ENCODE peak calls at places on chromosomes 3 and 15, in five cellular contexts. U is fibroblast of lung, E is neural progenitor cell, O is A549, K is PC-3. R is an unnamed sample.

GRCh38 chr15:24054547-24055245 is 367.6 kb upstream of the NDN start:
- DNase-seq in K (no peak), U (no peak), E (no peak), O (no peak), R (no peak)

GRCh38 chr15:29770796-29771195 is 51.5 kb downstream of the TJP1 start:
- DNase-seq in U (peak; percentile 47), K (peak; percentile 77), E (no peak), O (peak; percentile 26), R (no peak)

GRCh38 chr3:149630806-149631205 is 27.0 kb downstream of the WWTR1 start:
- DNase-seq in U (no peak), E (no peak), K (no peak), O (no peak), R (no peak)

GRCh38 chr3:12447075-12447474 is 37.2 kb upstream of the TSEN2 start:
- DNase-seq in E (no peak), O (no peak), K (no peak), U (no peak), R (no peak)

GRCh38 chr15:34721802-34722795 is 32.7 kb downstream of the GJD2 start:
- DNase-seq in O (peak; percentile 59), E (peak; percentile 91), K (no peak), U (peak; percentile 62), R (no peak)

GRCh38 chr3:127908202-127908601 is 6.8 kb upstream of the KBTBD12 start:
- DNase-seq in E (no peak), O (no peak), K (no peak), U (no peak), R (no peak)

GRCh38 chr3:66403268-66403990 is 97.4 kb downstream of the LRIG1 start:
- DNase-seq in O (no peak), U (peak; percentile 64), K (no peak), E (no peak), R (no peak)

GRCh38 chr3:111333642-111334041 is 208.4 kb upstream of the CD96 start:
- DNase-seq in U (peak; percentile 50), O (no peak), K (peak; percentile 66), E (no peak), R (no peak)

GRCh38 chr3:52197842-52198625 is at the start of gene ALAS1:
- DNase-seq in E (peak; percentile 98), U (peak; percentile 72), O (peak; percentile 79), K (peak; percentile 96), R (peak; percentile 95)

GRCh38 chr3:159733194-159733860 is 255.3 kb upstream of the IL12A start:
- DNase-seq in U (peak; percentile 96), K (peak; percentile 68), O (peak; percentile 29), E (peak; percentile 33), R (no peak)

GRCh38 chr3:58422756-58423324 is 10.8 kb downstream of the PDHB start:
- DNase-seq in E (no peak), K (peak; percentile 40), O (peak; percentile 51), U (peak; percentile 41), R (no peak)

GRCh38 chr3:173660645-173661299 is 263.2 kb downstream of the NLGN1 start:
- DNase-seq in O (no peak), E (no peak), K (peak; percentile 18), U (peak; percentile 88), R (no peak)

GRCh38 chr3:30131171-30131570 is 475.2 kb upstream of the TGFBR2 start:
- DNase-seq in K (peak; percentile 11), O (no peak), E (no peak), U (no peak), R (no peak)

GRCh38 chr3:32349184-32349583 is 42.5 kb upstream of the CMTM7 start:
- DNase-seq in U (no peak), K (no peak), E (no peak), O (no peak), R (no peak)

GRCh38 chr15:93265046-93265658 is 176.1 kb upstream of the RGMA start:
- DNase-seq in O (no peak), U (peak; percentile 39), K (no peak), E (no peak), R (no peak)

GRCh38 chr15:58459562-58459961 is 27.8 kb downstream of the LIPC start:
- DNase-seq in K (peak; percentile 40), E (no peak), O (no peak), U (no peak), R (no peak)

GRCh38 chr3:37903734-37904133 is 42.1 kb downstream of the CTDSPL start:
- DNase-seq in E (no peak), O (no peak), U (no peak), K (no peak), R (no peak)

GRCh38 chr15:69061414-69061842 is 46.9 kb downstream of the NOX5 start:
- DNase-seq in O (no peak), E (no peak), K (peak; percentile 72), U (no peak), R (no peak)

GRCh38 chr3:5197022-5197421 is 9.5 kb downstream of the EDEM1 start:
- DNase-seq in U (peak; percentile 76), E (no peak), O (no peak), K (no peak), R (peak; percentile 69)

GRCh38 chr15:28131400-28131799 is 32.3 kb upstream of the OCA2 start:
- DNase-seq in K (no peak), O (no peak), U (no peak), E (no peak), R (no peak)

GRCh38 chr3:185270956-185271332 is 17.1 kb upstream of the EHHADH start:
- DNase-seq in O (no peak), E (no peak), U (no peak), K (no peak), R (no peak)

GRCh38 chr15:45777781-45778180 is 143.0 kb downstream of the SQOR start:
- DNase-seq in E (no peak), K (no peak), O (no peak), U (no peak), R (no peak)

GRCh38 chr15:96119734-96120133 is 210.8 kb upstream of the NR2F2 start:
- DNase-seq in K (no peak), O (no peak), U (no peak), E (no peak), R (no peak)

GRCh38 chr15:96123028-96123400 is 207.5 kb upstream of the NR2F2 start:
- DNase-seq in K (no peak), U (no peak), O (no peak), E (peak; percentile 11), R (no peak)

GRCh38 chr15:96122077-96123027 is 208.1 kb upstream of the NR2F2 start:
- DNase-seq in E (no peak), U (peak; percentile 30), O (peak; percentile 6), K (peak; percentile 76), R (peak; percentile 66)

GRCh38 chr15:96121066-96121465 is 209.4 kb upstream of the NR2F2 start:
- DNase-seq in U (no peak), O (no peak), E (no peak), K (no peak), R (no peak)

GRCh38 chr15:96121521-96121920 is 209.0 kb upstream of the NR2F2 start:
- DNase-seq in E (no peak), O (no peak), K (no peak), U (peak; percentile 67), R (no peak)
- H3K4me2 ChIP-seq in E (no peak overlapping the region), O (no peak overlapping the region), K (no peak overlapping the region), U (no peak overlapping the region), R (no peak overlapping the region)

GRCh38 chr3:195096053-195096452 is 174.9 kb downstream of the XXYLT1 start:
- DNase-seq in O (no peak), K (no peak), E (no peak), U (no peak), R (no peak)
- H3K4me2 ChIP-seq in O (no peak overlapping the region), K (peak overlapping the region; percentile 41), E (no peak overlapping the region), U (no peak overlapping the region), R (no peak overlapping the region)

GRCh38 chr3:78899846-78900245 is 868.0 kb downstream of the ROBO1 start:
- DNase-seq in O (no peak), K (no peak), E (peak; percentile 24), U (peak; percentile 8), R (no peak)
- H3K4me2 ChIP-seq in O (no peak overlapping the region), K (no peak overlapping the region), E (no peak overlapping the region), U (no peak overlapping the region), R (no peak overlapping the region)

GRCh38 chr15:72341361-72341760 is 21.4 kb upstream of the CELF6 start:
- DNase-seq in K (peak; percentile 51), E (peak; percentile 75), U (peak; percentile 10), O (peak; percentile 65), R (no peak)

GRCh38 chr15:72342385-72342784 is 22.4 kb upstream of the CELF6 start:
- DNase-seq in O (peak; percentile 63), U (peak; percentile 4), K (peak; percentile 70), E (peak; percentile 66), R (no peak)

GRCh38 chr15:72339777-72340177 is 19.8 kb upstream of the CELF6 start:
- DNase-seq in O (peak; percentile 89), K (peak; percentile 73), E (no peak), U (peak; percentile 86), R (peak; percentile 49)

GRCh38 chr15:72338617-72339321 is 18.8 kb upstream of the CELF6 start:
- DNase-seq in O (peak; percentile 42), K (peak; percentile 2), E (no peak), U (peak; percentile 69), R (no peak)

DNA sequence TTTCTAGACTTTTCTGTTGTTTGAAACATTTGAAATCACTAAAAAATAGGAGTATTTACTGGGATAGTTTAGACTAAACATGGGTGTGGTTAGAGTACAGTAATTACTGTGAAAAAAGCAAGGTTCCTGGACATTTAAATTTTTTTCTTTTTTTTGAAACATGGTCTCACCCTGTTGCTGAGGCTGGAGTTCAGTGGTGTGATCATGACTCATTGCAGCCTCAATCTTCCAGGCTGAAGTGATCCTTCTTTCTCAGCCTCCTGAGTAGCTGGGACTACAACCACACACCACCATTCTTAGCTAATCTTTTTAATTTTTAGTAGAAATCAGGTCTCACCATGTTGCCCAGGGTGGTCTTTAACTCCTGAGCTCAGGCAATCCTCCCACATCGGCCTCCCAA is 20.4 kb upstream of the CELF6 start:
- DNase-seq in U (peak; percentile 10), O (peak; percentile 23), E (no peak), K (no peak), R (no peak)
- H3K4me2 ChIP-seq in U (no peak overlapping the region), O (peak overlapping the region; percentile 71), E (no peak overlapping the region), K (peak overlapping the region; percentile 77), R (no peak overlapping the region)

R was measured in PC-9.